ENCODE peak calls at places on chromosomes 4 and X, in four cellular contexts. J, M, Z and S are unnamed samples.

GRCh38 chr4:41424541-41424940 is 113.4 kb upstream of the LIMCH1 start:
- DNase-seq in J (no peak), M (no peak), Z (no peak), S (no peak)

GRCh38 chrX:109312757-109313156 is 169.1 kb downstream of the GUCY2F start:
- DNase-seq in J (no peak), M (no peak), Z (no peak), S (no peak)

GRCh38 chr4:175412161-175412560 is 399.9 kb downstream of the GPM6A start:
- DNase-seq in J (no peak), M (no peak), Z (peak; percentile 73), S (peak; percentile 66)

GRCh38 chr4:142743071-142743825 is 102.9 kb downstream of the INPP4B start:
- DNase-seq in J (no peak), M (no peak), Z (peak; percentile 14), S (peak; percentile 98)

GRCh38 chr4:151169223-151169622 is 69.8 kb downstream of the RPS3A start:
- DNase-seq in J (no peak), M (no peak), Z (no peak), S (peak; percentile 99)

GRCh38 chrX:41984628-41985027 is 61.3 kb upstream of the CASK start:
- DNase-seq in J (no peak), M (no peak), Z (peak; percentile 89), S (no peak)

GRCh38 chrX:46404774-46405173 is 140.4 kb downstream of the ZNF674 start:
- DNase-seq in J (no peak), M (no peak), Z (no peak), S (no peak)

GRCh38 chr4:88763075-88763474 is 65.4 kb upstream of the NAP1L5 start:
- DNase-seq in J (no peak), M (no peak), Z (no peak), S (no peak)

GRCh38 chr4:6602289-6602688 is 27.3 kb downstream of the MAN2B2 start:
- DNase-seq in J (no peak), M (no peak), Z (no peak), S (no peak)

GRCh38 chr4:40121515-40121914 is 64.9 kb downstream of the N4BP2 start:
- DNase-seq in J (no peak), M (no peak), Z (peak; percentile 79), S (peak; percentile 66)

GRCh38 chr4:67892905-67893304 is 9.1 kb upstream of the TMPRSS11D start:
- DNase-seq in J (no peak), M (no peak), Z (no peak), S (no peak)

GRCh38 chrX:132967049-132967448 is 8.6 kb upstream of the HS6ST2 start:
- DNase-seq in J (no peak), M (no peak), Z (no peak), S (no peak)

GRCh38 chr4:1739358-1739757 is 18.0 kb downstream of the TACC3 start:
- DNase-seq in J (no peak), M (no peak), Z (no peak), S (no peak)

GRCh38 chr4:1738410-1738809 is 17.1 kb downstream of the TACC3 start:
- DNase-seq in J (no peak), M (no peak), Z (no peak), S (no peak)

GRCh38 chr4:1740021-1740545 is 18.8 kb downstream of the TACC3 start:
- DNase-seq in J (no peak), M (no peak), Z (no peak), S (no peak)

GRCh38 chr4:1736820-1737219 is 15.5 kb downstream of the TACC3 start:
- DNase-seq in J (no peak), M (no peak), Z (no peak), S (no peak)

DNA sequence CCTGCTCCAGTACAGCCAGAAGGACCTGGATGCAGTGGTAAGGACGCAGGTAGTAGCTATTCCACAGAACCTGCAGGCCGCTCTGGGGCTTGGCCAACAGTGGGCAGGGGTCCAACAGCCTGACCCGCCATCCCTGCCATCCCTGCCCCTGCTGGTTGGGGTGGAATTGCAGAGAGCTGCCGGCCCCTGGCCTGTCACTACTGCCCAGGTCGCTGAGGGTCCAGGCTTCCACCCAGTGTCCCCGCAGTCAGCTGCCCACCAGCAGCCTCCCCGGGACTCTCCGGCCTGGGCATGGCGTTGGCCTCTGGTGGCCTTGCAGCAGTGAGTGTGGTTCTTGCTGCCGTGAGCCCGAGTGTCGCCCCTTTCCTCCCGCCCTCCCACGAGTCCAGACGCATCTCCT is 16.3 kb downstream of the TACC3 start:
- DNase-seq in J (no peak), M (no peak), Z (no peak), S (no peak)
- H3K4me3 ChIP-seq in J (no peak overlapping the region), M (no peak overlapping the region), Z (no peak overlapping the region), S (no peak overlapping the region)

GRCh38 chr4:112231779-112232713 is at the start of gene AP1AR:
- DNase-seq in J (peak; percentile 36), M (peak; percentile 46), Z (peak; percentile 66), S (peak; percentile 61)
- TF ChIP-seq CTCF in J (peak; percentile 45), M (peak; percentile 28), Z (peak; percentile 38), S (peak; percentile 61)

GRCh38 chr4:1112821-1113182 is 562 bp downstream of the RNF212 start:
- DNase-seq in J (no peak), M (no peak), Z (no peak), S (no peak)

GRCh38 chr4:1109898-1110506 is 3.4 kb downstream of the RNF212 start:
- DNase-seq in J (no peak), M (no peak), Z (no peak), S (no peak)

GRCh38 chr4:1113311-1114009 is at the start of gene RNF212:
- DNase-seq in J (no peak), M (no peak), Z (no peak), S (no peak)

GRCh38 chr4:1111259-1111809 is 2.0 kb downstream of the RNF212 start:
- DNase-seq in J (no peak), M (no peak), Z (no peak), S (no peak)

GRCh38 chr4:1112174-1112820 is 1.1 kb downstream of the RNF212 start:
- DNase-seq in J (no peak), M (no peak), Z (no peak), S (no peak)
- H3K4me3 ChIP-seq in J (no peak overlapping the region), M (no peak overlapping the region), Z (no peak overlapping the region), S (no peak overlapping the region)

DNA sequence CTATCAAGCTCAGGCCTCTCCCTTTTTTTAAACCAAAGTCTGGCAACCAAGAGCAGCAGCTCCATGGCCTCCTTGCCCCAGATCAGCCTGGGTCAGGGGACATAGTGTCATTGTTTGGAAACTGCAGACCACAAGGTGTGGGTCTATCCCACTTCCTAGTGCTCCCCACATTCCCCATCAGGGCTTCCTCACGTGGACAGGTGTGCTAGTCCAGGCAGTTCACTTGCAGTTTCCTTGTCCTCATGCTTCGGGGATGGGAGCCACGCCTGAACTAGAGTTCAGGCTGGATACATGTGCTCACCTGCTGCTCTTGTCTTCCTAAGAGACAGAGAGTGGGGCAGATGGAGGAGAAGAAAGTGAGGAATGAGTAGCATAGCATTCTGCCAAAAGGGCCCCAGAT is 21.5 kb downstream of the SLC34A2 start:
- DNase-seq in J (no peak), M (no peak), Z (no peak), S (no peak)
- TF ChIP-seq CTCF in J (no peak), M (no peak), Z (no peak), S (no peak)

GRCh38 chr4:163419074-163419473 is 54.5 kb downstream of the TKTL2 start:
- DNase-seq in J (no peak), M (no peak), Z (no peak), S (no peak)

DNA sequence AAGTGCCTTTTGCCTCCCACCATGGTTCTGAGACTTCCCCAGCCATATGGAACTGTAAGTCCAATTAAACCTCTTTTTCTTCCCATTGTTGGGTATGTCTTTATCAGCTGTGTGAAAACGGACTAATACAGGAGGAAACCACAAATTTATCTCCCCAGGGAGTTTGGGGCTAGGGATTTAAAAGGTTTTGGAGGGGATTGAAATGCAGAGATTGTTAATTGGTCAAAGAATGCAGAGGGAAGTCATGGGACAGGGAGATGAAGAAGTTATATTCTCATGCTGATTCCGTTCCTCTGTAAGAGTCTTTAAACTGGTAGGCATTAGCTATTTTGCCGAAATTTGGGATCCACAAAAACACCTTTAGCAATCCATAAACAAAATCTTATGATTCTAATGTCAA is 57.9 kb downstream of the TKTL2 start:
- DNase-seq in J (no peak), M (no peak), Z (no peak), S (no peak)
- H3K4me3 ChIP-seq in J (no peak overlapping the region), M (no peak overlapping the region), Z (no peak overlapping the region), S (no peak overlapping the region)

DNA sequence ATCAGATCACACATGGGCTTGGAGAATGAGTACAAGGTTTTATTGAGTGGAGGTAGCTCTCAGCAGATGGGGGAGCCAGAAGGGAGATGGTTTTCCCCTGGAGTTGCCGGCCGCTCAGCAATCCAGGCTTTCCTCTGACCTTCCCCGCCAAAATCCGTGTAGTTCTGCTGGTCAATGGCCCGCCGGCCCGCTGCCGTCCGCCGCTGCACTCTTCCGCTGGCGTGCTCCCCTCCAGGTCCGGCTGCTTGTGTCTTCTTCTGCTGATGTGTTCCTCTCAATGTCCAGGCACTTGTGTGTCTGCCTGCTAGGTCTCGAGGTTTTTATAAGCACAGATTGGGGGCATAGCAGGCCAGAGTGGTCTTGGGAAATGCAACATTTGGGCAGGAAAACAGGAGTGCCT is 14.4 kb upstream of the MXRA5 start:
- DNase-seq in J (no peak), M (no peak), Z (no peak), S (no peak)
- TF ChIP-seq CTCF in J (no peak), M (no peak), Z (no peak), S (no peak)

GRCh38 chr4:146049802-146050201 is 111.2 kb upstream of the ZNF827 start:
- DNase-seq in J (no peak), M (no peak), Z (no peak), S (no peak)
- H3K4me3 ChIP-seq in J (no peak overlapping the region), M (no peak overlapping the region), Z (no peak overlapping the region), S (no peak overlapping the region)